ENCODE peak calls at places on chromosomes 2 and 18, in eight cellular contexts. Z is T-helper 1 cell, B is caudate nucleus, G is AG04450, S is germinal center, Q is amniotic stem cell, K is GM18507, N is cerebellum. W is an unnamed sample.

GRCh38 chr2:226414313-226414712 is 385.3 kb downstream of the IRS1 start:
- DNase-seq in Z (no peak), B (no peak), G (no peak), S (no peak), Q (no peak), K (no peak), N (no peak), W (no peak)

GRCh38 chr2:240579771-240580614 is 6.5 kb upstream of the CAPN10 start:
- DNase-seq in Z (peak; percentile 64), B (no peak), G (no peak), S (no peak), Q (no peak), K (no peak), N (no peak), W (peak; percentile 76)

GRCh38 chr2:219142329-219142728 is 18.3 kb downstream of the NHEJ1 start:
- DNase-seq in Z (no peak), B (no peak), G (peak; percentile 32), S (no peak), Q (peak; percentile 74), K (no peak), N (no peak), W (no peak)

GRCh38 chr2:206115026-206115578 is 29.1 kb upstream of the INO80D start:
- DNase-seq in Z (no peak), B (no peak), G (no peak), S (no peak), Q (no peak), K (no peak), N (no peak), W (no peak)

GRCh38 chr2:146821836-146822316 is 1023.0 kb upstream of the ACVR2A start:
- DNase-seq in Z (no peak), B (no peak), G (no peak), S (no peak), Q (no peak), K (no peak), N (no peak), W (no peak)

GRCh38 chr2:233068762-233069418 is 8.7 kb downstream of the INPP5D start:
- DNase-seq in Z (no peak), B (no peak), G (no peak), S (peak; percentile 59), Q (no peak), K (no peak), N (no peak), W (no peak)

GRCh38 chr2:238117199-238118154 is 17.3 kb downstream of the ESPNL start:
- DNase-seq in Z (no peak), B (no peak), G (no peak), S (no peak), Q (no peak), K (no peak), N (no peak), W (no peak)

GRCh38 chr18:13176847-13177246 is 41.7 kb upstream of the LDLRAD4 start:
- DNase-seq in Z (no peak), B (no peak), G (no peak), S (no peak), Q (no peak), K (no peak), N (no peak), W (peak; percentile 4)

GRCh38 chr2:23012499-23012898 is 372.5 kb upstream of the KLHL29 start:
- DNase-seq in Z (no peak), B (no peak), G (no peak), S (no peak), Q (no peak), K (no peak), N (no peak), W (no peak)

GRCh38 chr2:230814616-230815015 is 50.1 kb upstream of the ITM2C start:
- DNase-seq in Z (no peak), B (no peak), G (peak; percentile 15), S (no peak), Q (no peak), K (no peak), N (no peak), W (no peak)

GRCh38 chr18:44789704-44790103 is 109.0 kb downstream of the SETBP1 start:
- DNase-seq in Z (no peak), B (no peak), G (no peak), S (no peak), Q (no peak), K (no peak), N (no peak), W (no peak)

GRCh38 chr18:3596324-3597158 is 146.6 kb downstream of the TGIF1 start:
- DNase-seq in Z (no peak), B (no peak), G (no peak), S (peak; percentile 66), Q (no peak), K (no peak), N (no peak), W (peak; percentile 47)

GRCh38 chr2:225842939-225843338 is 443.4 kb downstream of the NYAP2 start:
- DNase-seq in Z (no peak), B (no peak), G (no peak), S (no peak), Q (peak; percentile 5), K (no peak), N (no peak), W (no peak)

GRCh38 chr18:21444465-21445023 is 156.0 kb downstream of the ESCO1 start:
- DNase-seq in Z (no peak), B (no peak), G (peak; percentile 2), S (no peak), Q (peak; percentile 29), K (peak; percentile 14), N (peak; percentile 17), W (no peak)

GRCh38 chr2:27087823-27088410 is 1.3 kb downstream of the KHK start:
- DNase-seq in Z (no peak), B (no peak), G (no peak), S (no peak), Q (no peak), K (no peak), N (no peak), W (no peak)

GRCh38 chr2:127498386-127498785 is 27.9 kb downstream of the IWS1 start:
- DNase-seq in Z (no peak), B (no peak), G (peak; percentile 38), S (no peak), Q (no peak), K (no peak), N (no peak), W (no peak)

GRCh38 chr18:3214855-3215637 is 4.7 kb downstream of the MYOM1 start:
- DNase-seq in Z (no peak), B (no peak), G (no peak), S (no peak), Q (no peak), K (no peak), N (no peak), W (no peak)

GRCh38 chr18:79580481-79581171 is 99.0 kb upstream of the CTDP1 start:
- DNase-seq in Z (no peak), B (no peak), G (no peak), S (no peak), Q (no peak), K (no peak), N (no peak), W (no peak)

GRCh38 chr2:119255760-119256573 is 32.3 kb downstream of the STEAP3 start:
- DNase-seq in Z (no peak), B (no peak), G (peak; percentile 90), S (no peak), Q (peak; percentile 78), K (no peak), N (no peak), W (no peak)

GRCh38 chr2:239577306-239577705 is 176.5 kb upstream of the HDAC4 start:
- DNase-seq in Z (no peak), B (no peak), G (no peak), S (no peak), Q (no peak), K (no peak), N (no peak), W (peak; percentile 29)

GRCh38 chr2:73339171-73339678 is 45.9 kb upstream of the EGR4 start:
- DNase-seq in Z (no peak), B (no peak), G (no peak), S (no peak), Q (no peak), K (no peak), N (no peak), W (no peak)

GRCh38 chr2:201901770-201902169 is 95.4 kb downstream of the CDK15 start:
- DNase-seq in Z (no peak), B (no peak), G (no peak), S (no peak), Q (no peak), K (no peak), N (no peak), W (no peak)

GRCh38 chr2:57146951-57147350 is 899.7 kb upstream of the VRK2 start:
- DNase-seq in Z (no peak), B (no peak), G (no peak), S (no peak), Q (no peak), K (no peak), N (no peak), W (no peak)

GRCh38 chr2:144456680-144457079 is 63.2 kb downstream of the ZEB2 start:
- DNase-seq in Z (no peak), B (no peak), G (peak; percentile 49), S (peak; percentile 26), Q (peak; percentile 76), K (no peak), N (no peak), W (no peak)

GRCh38 chr2:178473373-178473772 is 5.0 kb downstream of the FKBP7 start:
- DNase-seq in Z (no peak), B (no peak), G (no peak), S (no peak), Q (no peak), K (no peak), N (no peak), W (no peak)

GRCh38 chr2:20611077-20611843 is 39.6 kb downstream of the HS1BP3 start:
- DNase-seq in Z (no peak), B (no peak), G (peak; percentile 68), S (no peak), Q (no peak), K (no peak), N (no peak), W (no peak)

W was measured in CD8-positive, alpha-beta memory T cell.